ENCODE peak calls at places on chromosomes 1 and 21, in five cellular contexts. Z, N, Y, M and I are unnamed samples.

GRCh38 chr1:56933606-56934005 is 32.2 kb downstream of the C8B start:
- DNase-seq in Z (no peak), N (no peak), Y (no peak), M (no peak), I (no peak)

GRCh38 chr21:45094412-45094811 is 20.0 kb downstream of the ADARB1 start:
- DNase-seq in Z (no peak), N (no peak), Y (no peak), M (no peak), I (no peak)

GRCh38 chr1:219179293-219179692 is 5.6 kb downstream of the LYPLAL1 start:
- DNase-seq in Z (no peak), N (no peak), Y (no peak), M (no peak), I (no peak)

GRCh38 chr1:241998412-241998921 is 431 bp downstream of the MAP1LC3C start:
- DNase-seq in Z (peak; percentile 89), N (peak; percentile 81), Y (peak; percentile 94), M (peak; percentile 44), I (peak; percentile 61)

GRCh38 chr1:28449904-28450303 is 55.9 kb upstream of the RCC1 start:
- DNase-seq in Z (no peak), N (no peak), Y (no peak), M (peak; percentile 36), I (no peak)

GRCh38 chr1:213049232-213049631 is 1.8 kb upstream of the RPS6KC1 start:
- DNase-seq in Z (no peak), N (no peak), Y (no peak), M (no peak), I (no peak)

GRCh38 chr1:93137604-93138292 is 42.5 kb downstream of the TMED5 start:
- DNase-seq in Z (no peak), N (no peak), Y (no peak), M (no peak), I (no peak)

GRCh38 chr1:183363967-183364366 is 54.2 kb downstream of the NMNAT2 start:
- DNase-seq in Z (no peak), N (no peak), Y (no peak), M (no peak), I (no peak)

GRCh38 chr1:193270996-193271395 is 84.6 kb upstream of the B3GALT2 start:
- DNase-seq in Z (no peak), N (no peak), Y (no peak), M (no peak), I (no peak)

GRCh38 chr1:28297826-28298225 is 31.0 kb upstream of the MED18 start:
- DNase-seq in Z (no peak), N (no peak), Y (no peak), M (no peak), I (no peak)

GRCh38 chr1:167710836-167711235 is 10.9 kb upstream of the MPZL1 start:
- DNase-seq in Z (no peak), N (no peak), Y (no peak), M (no peak), I (no peak)

GRCh38 chr21:41045534-41046268 is 122.3 kb upstream of the BACE2 start:
- DNase-seq in Z (no peak), N (no peak), Y (peak; percentile 89), M (no peak), I (no peak)

GRCh38 chr1:7808253-7808844 is 24.3 kb downstream of the PER3 start:
- DNase-seq in Z (no peak), N (no peak), Y (no peak), M (no peak), I (no peak)

GRCh38 chr1:1221887-1222574 is 8.1 kb upstream of the TNFRSF4 start:
- DNase-seq in Z (no peak), N (peak; percentile 44), Y (no peak), M (no peak), I (no peak)

GRCh38 chr1:181485276-181486097 is 2.2 kb downstream of the CACNA1E start:
- DNase-seq in Z (no peak), N (no peak), Y (no peak), M (no peak), I (no peak)

GRCh38 chr1:10701145-10701544 is 95.3 kb downstream of the CASZ1 start:
- DNase-seq in Z (no peak), N (no peak), Y (no peak), M (no peak), I (no peak)

GRCh38 chr21:36859744-36860501 is 106.5 kb downstream of the HLCS start:
- DNase-seq in Z (peak; percentile 83), N (peak; percentile 79), Y (no peak), M (peak; percentile 26), I (no peak)

GRCh38 chr1:28887835-28888682 is 26.3 kb upstream of the EPB41 start:
- DNase-seq in Z (peak; percentile 70), N (peak; percentile 55), Y (no peak), M (no peak), I (peak; percentile 19)

GRCh38 chr1:76336951-76337371 is 262.4 kb downstream of the ST6GALNAC3 start:
- DNase-seq in Z (no peak), N (peak; percentile 8), Y (no peak), M (no peak), I (no peak)

GRCh38 chr1:5119496-5120234 is 465.3 kb downstream of the AJAP1 start:
- DNase-seq in Z (no peak), N (no peak), Y (peak; percentile 81), M (no peak), I (no peak)

GRCh38 chr1:4060850-4061249 is 160.8 kb upstream of the C1orf174 start:
- DNase-seq in Z (no peak), N (no peak), Y (no peak), M (no peak), I (no peak)

GRCh38 chr21:16468191-16468590 is 738.4 kb downstream of the USP25 start:
- DNase-seq in Z (no peak), N (no peak), Y (no peak), M (no peak), I (no peak)

GRCh38 chr21:33964706-33965325 is 49.2 kb upstream of the ATP5PO start:
- DNase-seq in Z (no peak), N (no peak), Y (no peak), M (no peak), I (no peak)

GRCh38 chr1:29805122-29805895 is 569.0 kb downstream of the PTPRU start:
- DNase-seq in Z (no peak), N (no peak), Y (peak; percentile 78), M (no peak), I (peak; percentile 9)

GRCh38 chr1:198734323-198735008 is 95.6 kb downstream of the PTPRC start:
- DNase-seq in Z (no peak), N (no peak), Y (no peak), M (no peak), I (no peak)

GRCh38 chr1:111538343-111539035 is 35.1 kb upstream of the ADORA3 start:
- DNase-seq in Z (no peak), N (peak; percentile 16), Y (no peak), M (no peak), I (no peak)

DNA sequence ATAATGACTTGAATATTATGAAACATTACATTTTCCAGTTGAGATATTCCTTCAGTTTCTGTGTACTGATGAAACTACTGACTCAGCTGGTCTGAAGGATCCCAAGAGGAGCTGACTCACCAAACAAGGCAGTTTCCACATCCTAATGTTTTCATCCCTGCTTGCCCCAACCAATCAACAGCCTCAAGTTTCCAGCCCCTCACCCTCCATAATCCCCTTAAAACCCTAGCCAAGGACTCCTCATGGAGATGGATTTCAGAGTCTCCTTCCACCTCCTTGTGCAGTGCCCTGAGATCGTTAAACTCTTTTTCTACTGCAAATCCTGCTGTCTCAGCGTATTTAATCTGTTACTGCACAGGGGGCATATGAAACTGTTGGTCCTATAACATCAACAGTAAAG is 83.1 kb upstream of the HAO2 start:
- DNase-seq in Z (no peak), N (no peak), Y (no peak), M (no peak), I (no peak)
- TF ChIP-seq POLR2AphosphoS5 in Z (no peak), N (no peak), Y (no peak), M (no peak), I (no peak)

GRCh38 chr1:172603816-172604215 is 55.1 kb upstream of the FASLG start:
- DNase-seq in Z (no peak), N (no peak), Y (no peak), M (no peak), I (no peak)

GRCh38 chr1:172608098-172608601 is 50.8 kb upstream of the FASLG start:
- DNase-seq in Z (no peak), N (no peak), Y (no peak), M (no peak), I (no peak)

GRCh38 chr1:172602706-172603105 is 56.2 kb upstream of the FASLG start:
- DNase-seq in Z (no peak), N (no peak), Y (no peak), M (no peak), I (no peak)

GRCh38 chr1:172607145-172607544 is 51.8 kb upstream of the FASLG start:
- DNase-seq in Z (no peak), N (no peak), Y (no peak), M (no peak), I (no peak)

DNA sequence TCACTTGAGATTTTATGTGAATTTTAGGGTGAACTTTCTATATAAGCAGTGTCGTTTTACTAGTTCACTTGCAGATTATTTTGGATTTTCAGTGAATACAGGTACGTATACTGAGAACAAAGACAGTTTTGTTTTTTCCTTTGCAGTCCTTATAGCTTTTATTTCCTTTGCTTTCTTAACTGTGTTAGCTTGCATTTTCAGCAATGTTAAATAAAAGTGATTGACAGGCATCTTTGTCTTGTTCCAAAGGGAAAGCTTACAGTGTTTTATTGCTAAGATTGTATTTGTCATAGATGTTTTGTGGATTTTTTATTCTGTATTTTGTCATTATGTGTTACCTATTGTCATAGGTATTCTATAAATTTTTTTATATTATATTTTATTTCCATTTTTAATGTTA is 53.3 kb upstream of the FASLG start:
- DNase-seq in Z (no peak), N (no peak), Y (no peak), M (no peak), I (no peak)
- TF ChIP-seq POLR2AphosphoS5 in Z (no peak), N (no peak), Y (no peak), M (no peak), I (no peak)

GRCh38 chr1:171488190-171488929 is 3.0 kb downstream of the PRRC2C start:
- DNase-seq in Z (no peak), N (no peak), Y (no peak), M (no peak), I (no peak)
- TF ChIP-seq POLR2AphosphoS5 in Z (no peak), N (no peak), Y (no peak), M (no peak), I (no peak)

GRCh38 chr21:39715804-39716397 is 29.1 kb upstream of the IGSF5 start:
- DNase-seq in Z (no peak), N (peak; percentile 68), Y (no peak), M (no peak), I (peak; percentile 30)

GRCh38 chr21:39714331-39714730 is 30.7 kb upstream of the IGSF5 start:
- DNase-seq in Z (no peak), N (no peak), Y (no peak), M (no peak), I (no peak)

GRCh38 chr21:39710866-39711265 is 34.1 kb upstream of the IGSF5 start:
- DNase-seq in Z (no peak), N (no peak), Y (no peak), M (no peak), I (no peak)

GRCh38 chr21:39712976-39713375 is 32.0 kb upstream of the IGSF5 start:
- DNase-seq in Z (no peak), N (peak; percentile 29), Y (no peak), M (no peak), I (no peak)

DNA sequence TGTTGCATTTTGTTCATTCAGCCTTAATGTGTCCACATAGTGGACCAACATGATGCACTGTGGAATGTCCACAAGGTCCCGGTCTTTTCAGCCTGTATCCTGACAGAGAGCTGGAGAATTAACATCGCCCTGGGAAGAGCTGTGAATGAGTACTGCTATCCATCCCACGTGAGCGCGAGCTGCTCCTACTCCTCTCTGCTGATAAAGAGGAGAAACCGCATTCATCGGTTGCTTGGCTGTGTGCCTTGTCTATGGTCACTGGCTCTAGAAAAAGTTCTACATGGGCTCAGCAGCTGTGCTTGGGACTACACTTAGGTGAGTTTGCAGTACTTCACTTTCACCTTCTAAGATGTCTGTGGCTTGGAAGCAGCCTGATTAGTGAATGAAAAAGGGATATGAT is 31.1 kb upstream of the IGSF5 start:
- DNase-seq in Z (no peak), N (no peak), Y (no peak), M (no peak), I (no peak)
- TF ChIP-seq POLR2AphosphoS5 in Z (no peak), N (no peak), Y (no peak), M (no peak), I (no peak)